ENCODE peak calls at places on chromosomes 11 and 22, in ten cellular contexts. Z is fibroblast of villous mesenchyme; U is RCC 7860; V is stimulated activated CD4-positive, alpha-beta T cell treated with anti-CD3 and anti-CD28 coated beads, Interleukin-4, amount 100 ng/mL, for 24 hours; C is ACHN; X is neural progenitor cell; E is LoVo; G is left lung; K is CD8-positive, alpha-beta T cell; P is HFFc6. D is an unnamed sample.

GRCh38 chr11:34640050-34640971 is 19.4 kb downstream of the EHF start:
- DNase-seq in Z (peak; percentile 45), U (peak; percentile 83), V (no peak), C (peak; percentile 88), X (peak; percentile 64), E (peak; percentile 92), G (peak; percentile 86), K (no peak), P (no peak), D (peak; percentile 51)

GRCh38 chr11:95661159-95661558 is 128.4 kb downstream of the FAM76B start:
- DNase-seq in Z (no peak), U (no peak), V (no peak), C (no peak), X (no peak), E (no peak), G (no peak), K (no peak), P (no peak), D (no peak)

GRCh38 chr11:110184974-110185597 is 91.9 kb downstream of the ZC3H12C start:
- DNase-seq in Z (peak; percentile 52), U (no peak), V (no peak), C (no peak), X (no peak), E (no peak), G (no peak), K (no peak), P (no peak), D (no peak)

GRCh38 chr11:69483170-69483569 is 1.7 kb downstream of the LINC01488 start:
- DNase-seq in Z (no peak), U (no peak), V (no peak), C (no peak), X (no peak), E (no peak), G (no peak), K (no peak), P (no peak), D (no peak)

GRCh38 chr22:45932066-45932465 is 44.9 kb downstream of the WNT7B start:
- DNase-seq in Z (no peak), U (peak; percentile 51), V (no peak), C (no peak), X (no peak), E (no peak), G (no peak), K (no peak), P (no peak), D (no peak)

GRCh38 chr11:11841121-11841604 is 609 bp upstream of the USP47 start:
- DNase-seq in Z (no peak), U (no peak), V (no peak), C (peak; percentile 34), X (peak; percentile 44), E (no peak), G (peak; percentile 80), K (no peak), P (no peak), D (no peak)

GRCh38 chr11:94838027-94838610 is 70.0 kb downstream of the AMOTL1 start:
- DNase-seq in Z (no peak), U (no peak), V (no peak), C (no peak), X (no peak), E (no peak), G (no peak), K (no peak), P (no peak), D (no peak)

GRCh38 chr11:57203882-57204281 is 22.1 kb downstream of the LRRC55 start:
- DNase-seq in Z (no peak), U (no peak), V (no peak), C (no peak), X (no peak), E (no peak), G (no peak), K (no peak), P (no peak), D (no peak)

GRCh38 chr11:74450318-74450717 is 17.0 kb downstream of the KCNE3 start:
- DNase-seq in Z (no peak), U (no peak), V (no peak), C (no peak), X (no peak), E (no peak), G (no peak), K (no peak), P (no peak), D (no peak)

GRCh38 chr11:65540290-65541092 is 15.6 kb downstream of the SCYL1 start:
- DNase-seq in Z (peak; percentile 88), U (peak; percentile 74), V (peak; percentile 90), C (peak; percentile 79), X (peak; percentile 95), E (peak; percentile 85), G (peak; percentile 98), K (peak; percentile 88), P (peak; percentile 81), D (peak; percentile 99)

GRCh38 chr11:73012121-73012863 is 129.8 kb downstream of the FCHSD2 start:
- DNase-seq in Z (no peak), U (no peak), V (no peak), C (no peak), X (no peak), E (no peak), G (no peak), K (no peak), P (peak; percentile 31), D (no peak)

GRCh38 chr11:8045839-8046238 is 35.2 kb upstream of the TUB start:
- DNase-seq in Z (no peak), U (no peak), V (no peak), C (no peak), X (no peak), E (no peak), G (no peak), K (no peak), P (no peak), D (no peak)

GRCh38 chr11:62132689-62133293 is 9.0 kb downstream of the INCENP start:
- DNase-seq in Z (no peak), U (no peak), V (no peak), C (no peak), X (no peak), E (no peak), G (no peak), K (no peak), P (no peak), D (no peak)

GRCh38 chr22:40401532-40401931 is 31.1 kb downstream of the SGSM3 start:
- DNase-seq in Z (no peak), U (no peak), V (peak; percentile 55), C (no peak), X (no peak), E (no peak), G (peak; percentile 24), K (peak; percentile 66), P (no peak), D (no peak)

GRCh38 chr11:69371731-69372588 is 78.0 kb downstream of the MYEOV start:
- DNase-seq in Z (no peak), U (no peak), V (peak; percentile 1), C (no peak), X (no peak), E (no peak), G (no peak), K (peak; percentile 4), P (no peak), D (no peak)

GRCh38 chr11:73463359-73463758 is 87.2 kb downstream of the RELT start:
- DNase-seq in Z (peak; percentile 36), U (peak; percentile 29), V (no peak), C (no peak), X (no peak), E (no peak), G (no peak), K (no peak), P (peak; percentile 66), D (no peak)

GRCh38 chr22:20586403-20586745 is 79.0 kb downstream of the MED15 start:
- DNase-seq in Z (no peak), U (no peak), V (no peak), C (no peak), X (no peak), E (no peak), G (peak; percentile 76), K (no peak), P (no peak), D (no peak)

GRCh38 chr11:12430912-12431311 is 53.5 kb downstream of the PARVA start:
- DNase-seq in Z (peak; percentile 96), U (no peak), V (no peak), C (no peak), X (no peak), E (peak; percentile 22), G (no peak), K (no peak), P (peak; percentile 50), D (peak; percentile 12)

GRCh38 chr22:23151827-23152226 is 6.5 kb downstream of the RAB36 start:
- DNase-seq in Z (no peak), U (no peak), V (no peak), C (no peak), X (no peak), E (no peak), G (peak; percentile 64), K (no peak), P (no peak), D (no peak)

GRCh38 chr11:131723088-131723487 is 352.7 kb downstream of the NTM start:
- DNase-seq in Z (no peak), U (no peak), V (no peak), C (no peak), X (no peak), E (no peak), G (no peak), K (no peak), P (no peak), D (no peak)

D was measured in iPS-NIHi11.